ENCODE peak calls at places on chromosomes 7 and 10, in six cellular contexts. D is coronary artery; I is esophagus squamous epithelium; Z is body of pancreas; U is CD8-positive, alpha-beta memory T cell; K is upper lobe of right lung. S is an unnamed sample.

GRCh38 chr7:155532792-155533119 is 13.6 kb downstream of the CNPY1 start:
- DNase-seq in I (no peak), K (no peak), Z (no peak), U (no peak), D (no peak), S (no peak)

GRCh38 chr10:29667191-29667590 is 32.4 kb upstream of the SVIL start:
- DNase-seq in I (no peak), Z (no peak), K (no peak), D (no peak), U (no peak), S (no peak)

GRCh38 chr10:29692121-29692539 is 57.4 kb upstream of the SVIL start:
- DNase-seq in D (no peak), U (no peak), Z (no peak), K (no peak), I (no peak), S (no peak)

GRCh38 chr10:8498881-8499280 is 444.4 kb downstream of the GATA3 start:
- DNase-seq in D (no peak), U (no peak), I (no peak), Z (no peak), K (no peak), S (no peak)

GRCh38 chr7:76057813-76058145 is 9.9 kb downstream of the MDH2 start:
- DNase-seq in U (no peak), D (no peak), K (no peak), I (no peak), Z (peak), S (no peak)

GRCh38 chr7:21383217-21383832 is 44.6 kb upstream of the SP4 start:
- DNase-seq in U (no peak), K (no peak), Z (no peak), I (no peak), D (no peak), S (peak)

GRCh38 chr7:10974717-10975032 is 1.0 kb downstream of the PHF14 start:
- DNase-seq in D (no peak), U (no peak), I (no peak), Z (no peak), K (no peak), S (no peak)

GRCh38 chr7:90383422-90383821 is 19.8 kb upstream of the CLDN12 start:
- DNase-seq in K (no peak), I (no peak), Z (no peak), U (no peak), D (no peak), S (no peak)

GRCh38 chr7:155258233-155258575 is 39.5 kb upstream of the INSIG1 start:
- DNase-seq in K (no peak), D (no peak), Z (peak), I (no peak), U (no peak), S (no peak)

GRCh38 chr7:25642849-25643248 is 414.6 kb upstream of the NPVF start:
- DNase-seq in D (no peak), K (no peak), I (no peak), Z (no peak), U (no peak), S (no peak)

GRCh38 chr7:27174077-27175004 is at the start of gene HOXA10:
- DNase-seq in I (no peak), K (peak), D (no peak), U (no peak), Z (no peak), S (no peak)

GRCh38 chr10:70296406-70296899 is 12.6 kb upstream of the NPFFR1 start:
- DNase-seq in Z (peak), U (no peak), I (no peak), D (peak), K (peak), S (no peak)

GRCh38 chr7:138875794-138876193 is 77.8 kb upstream of the ATP6V0A4 start:
- DNase-seq in K (no peak), D (no peak), Z (no peak), U (peak), I (no peak), S (peak)

DNA sequence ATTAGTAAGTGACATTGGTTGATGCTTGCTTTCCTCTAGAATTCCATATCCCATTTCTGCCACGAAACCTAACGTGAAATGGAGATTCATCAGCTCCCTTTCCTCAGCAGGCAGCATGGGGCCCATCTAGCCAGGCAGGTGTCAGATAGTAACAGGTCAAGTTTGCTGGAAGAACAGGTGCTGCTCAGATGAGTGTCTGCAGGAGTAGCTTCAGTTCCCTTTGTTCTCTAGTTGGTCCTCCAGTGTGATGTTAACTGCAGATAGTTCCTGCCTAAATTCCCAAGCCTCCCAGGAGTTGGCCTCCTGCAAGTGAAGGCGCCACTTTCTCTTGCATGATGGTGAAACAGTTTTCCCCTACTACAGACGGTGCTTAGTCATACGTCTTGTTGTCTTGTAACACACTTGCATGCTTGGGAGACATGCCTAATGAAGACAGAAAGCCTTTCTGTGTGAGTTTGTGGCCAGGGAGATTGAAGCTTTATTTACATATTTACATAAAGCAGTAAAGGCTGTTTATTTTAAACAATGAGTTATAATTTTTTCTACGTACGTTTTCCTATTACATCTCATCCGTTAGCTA is 175.4 kb downstream of the CHN2 start:
- DNase-seq in U (no peak), K (no peak), D (no peak), Z (no peak), I (no peak), S (no peak)
- H3K27ac ChIP-seq in U (no peak), K (no peak), D (no peak), Z (peak), I (no peak), S (no peak)

GRCh38 chr7:47449810-47450586 is 131.9 kb downstream of the TNS3 start:
- DNase-seq in K (no peak), D (peak), Z (no peak), I (no peak), U (no peak), S (no peak)
- H3K27ac ChIP-seq in K (peak), D (peak), Z (peak), I (no peak), U (no peak), S (no peak)

GRCh38 chr7:129041929-129042200 is 13.0 kb downstream of the TNPO3 start:
- DNase-seq in D (no peak), U (no peak), K (no peak), I (no peak), Z (no peak), S (no peak)
- H3K27ac ChIP-seq in D (no peak), U (no peak), K (no peak), I (no peak), Z (no peak), S (no peak)

GRCh38 chr7:134900430-134900876 is 85.9 kb upstream of the AGBL3 start:
- DNase-seq in D (no peak), Z (no peak), I (no peak), U (no peak), K (no peak), S (no peak)

GRCh38 chr7:134903073-134903790 is 83.1 kb upstream of the AGBL3 start:
- DNase-seq in D (no peak), I (no peak), K (no peak), Z (no peak), U (no peak), S (no peak)

GRCh38 chr7:134902058-134902457 is 84.2 kb upstream of the AGBL3 start:
- DNase-seq in D (no peak), I (no peak), K (no peak), U (no peak), Z (no peak), S (no peak)

GRCh38 chr7:134899729-134900128 is 86.6 kb upstream of the AGBL3 start:
- DNase-seq in K (no peak), Z (no peak), U (no peak), D (no peak), I (no peak), S (no peak)

DNA sequence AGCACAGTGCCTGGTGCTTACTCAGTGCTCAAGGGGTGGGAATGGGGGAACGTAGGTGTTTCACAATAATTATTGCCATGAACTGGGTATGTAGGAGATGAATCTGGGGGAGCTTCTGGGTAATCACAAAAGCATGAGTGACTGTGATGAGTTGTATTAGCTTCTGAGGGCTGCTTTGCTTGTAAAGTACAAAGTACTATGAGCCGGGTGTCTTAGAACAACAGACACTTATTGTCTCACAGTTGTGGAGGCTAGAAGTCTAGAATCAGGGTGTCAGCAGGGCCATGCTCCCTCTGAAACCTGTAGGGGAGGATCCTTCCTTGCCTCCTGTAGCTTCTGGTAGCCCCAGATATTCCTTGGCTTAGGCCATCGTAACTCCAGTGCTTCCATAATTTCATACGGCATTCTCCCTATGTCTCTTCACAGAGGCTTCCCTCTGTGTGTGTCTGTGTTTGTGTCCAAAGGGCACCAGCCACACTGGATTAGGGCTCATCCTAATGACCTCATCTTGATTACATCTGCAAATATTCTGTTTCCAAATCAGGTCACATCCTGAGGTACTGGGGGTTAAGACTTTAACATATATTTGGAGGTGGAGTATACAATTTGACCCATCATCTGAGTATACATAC is 84.8 kb upstream of the AGBL3 start:
- DNase-seq in D (no peak), Z (no peak), K (no peak), I (no peak), U (no peak), S (no peak)
- H3K27ac ChIP-seq in D (peak), Z (no peak), K (no peak), I (no peak), U (no peak), S (no peak)

DNA sequence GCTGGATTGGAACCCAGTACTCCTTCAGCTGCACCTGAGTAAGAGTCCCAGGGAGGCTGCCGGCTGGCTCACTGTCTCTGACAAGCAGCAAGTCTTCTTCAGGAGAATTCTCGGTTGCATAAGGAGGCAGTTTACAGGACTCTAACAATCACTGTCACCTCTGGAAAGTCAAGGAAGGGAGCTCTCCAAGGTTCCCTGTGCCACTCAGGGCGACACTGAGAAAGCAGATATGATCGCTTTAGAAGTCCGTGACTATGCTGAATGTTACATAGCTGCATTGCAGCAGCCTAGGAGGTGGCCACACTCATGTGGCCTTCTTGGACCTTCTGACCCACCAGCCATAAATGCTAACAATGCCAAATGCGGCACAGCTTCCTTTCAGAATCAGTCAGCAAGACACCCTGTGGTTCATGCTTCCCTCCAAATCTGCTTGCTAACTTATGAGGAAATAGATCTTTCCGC is 133.0 kb downstream of the ATXN7L1 start:
- DNase-seq in U (no peak), Z (peak), I (no peak), K (no peak), D (no peak), S (no peak)
- H3K27ac ChIP-seq in U (no peak), Z (no peak), I (no peak), K (no peak), D (no peak), S (no peak)

GRCh38 chr7:116087984-116088383 is 57.4 kb upstream of the TFEC start:
- DNase-seq in D (no peak), U (no peak), I (no peak), K (no peak), Z (no peak), S (no peak)
- H3K27ac ChIP-seq in D (no peak), U (no peak), I (no peak), K (no peak), Z (no peak), S (no peak)

GRCh38 chr7:33075818-33076483 is 13.4 kb upstream of the NT5C3A start:
- DNase-seq in I (no peak), K (no peak), D (no peak), U (no peak), Z (no peak), S (no peak)

GRCh38 chr7:33070277-33070676 is 7.7 kb upstream of the NT5C3A start:
- DNase-seq in D (no peak), U (no peak), K (no peak), Z (no peak), I (no peak), S (no peak)

GRCh38 chr7:33073243-33073642 is 10.7 kb upstream of the NT5C3A start:
- DNase-seq in I (no peak), D (no peak), Z (no peak), U (no peak), K (no peak), S (no peak)

GRCh38 chr7:33076737-33077136 is 14.2 kb upstream of the NT5C3A start:
- DNase-seq in D (no peak), K (no peak), I (no peak), Z (no peak), U (no peak), S (no peak)

DNA sequence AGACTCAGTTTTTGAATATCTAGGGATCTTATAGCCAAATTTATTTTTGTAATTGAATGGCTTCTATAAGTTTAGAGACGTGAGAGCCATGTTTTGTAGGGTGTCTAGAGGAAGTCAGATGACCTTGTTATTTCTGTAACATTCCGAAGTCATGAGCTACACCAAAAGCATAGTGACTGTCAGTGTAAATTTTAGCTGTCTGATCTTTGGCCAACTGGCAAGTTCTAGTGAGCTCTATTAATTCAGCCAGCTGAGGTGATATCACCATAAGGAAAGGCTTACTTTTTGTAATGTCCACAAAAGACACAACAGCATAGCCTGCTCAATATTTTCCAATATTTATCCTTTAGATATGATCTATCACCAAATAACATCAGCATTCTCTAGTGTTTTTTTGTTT is 9.9 kb upstream of the NT5C3A start:
- DNase-seq in D (no peak), Z (no peak), U (no peak), K (no peak), I (no peak), S (no peak)
- H3K27ac ChIP-seq in D (no peak), Z (no peak), U (no peak), K (no peak), I (no peak), S (no peak)

GRCh38 chr7:92781117-92781720 is 55.2 kb downstream of the CDK6 start:
- DNase-seq in K (no peak), Z (no peak), D (no peak), U (no peak), I (no peak), S (no peak)
- H3K27ac ChIP-seq in K (no peak), Z (no peak), D (no peak), U (no peak), I (no peak), S (no peak)